ENCODE peak calls at places on chromosome 22, in ten cellular contexts. H is body of pancreas, V is stomach, A is transverse colon, B is IMR-90, E is testis, D is spleen, T is breast epithelium, M is A549, P is adrenal gland. F is an unnamed sample.

GRCh38 chr22:16776088-16776487 is 49.1 kb downstream of the XKR3 start:
- DNase-seq in M (no peak), E (no peak), B (no peak), V (no peak), A (no peak), T (no peak), H (no peak), D (no peak), P (no peak), F (no peak)

GRCh38 chr22:46984751-46985506 is 222.5 kb downstream of the TBC1D22A start:
- DNase-seq in A (no peak), B (peak), E (no peak), D (no peak), T (no peak), V (no peak), M (no peak), H (peak), P (no peak), F (no peak)

GRCh38 chr22:31346733-31347250 is 646 bp upstream of the PATZ1 start:
- DNase-seq in H (peak), E (peak), V (peak), P (peak), A (peak), M (peak), B (peak), D (peak), T (peak), F (peak)

GRCh38 chr22:35328472-35328885 is 28.8 kb downstream of the TOM1 start:
- DNase-seq in M (no peak), E (no peak), A (no peak), P (peak), V (peak), T (peak), B (no peak), D (peak), H (peak), F (peak)

GRCh38 chr22:46447906-46448669 is 89.3 kb downstream of the CELSR1 start:
- DNase-seq in M (no peak), P (no peak), H (no peak), B (no peak), E (no peak), A (no peak), V (no peak), T (no peak), D (no peak), F (no peak)

GRCh38 chr22:45211435-45211834 is 29.3 kb downstream of the KIAA0930 start:
- DNase-seq in E (no peak), T (no peak), V (no peak), P (no peak), B (no peak), M (no peak), A (no peak), H (no peak), D (peak), F (no peak)

GRCh38 chr22:46652930-46653331 is 32.7 kb downstream of the GRAMD4 start:
- DNase-seq in D (no peak), P (no peak), T (no peak), A (no peak), E (peak), H (peak), B (peak), M (no peak), V (no peak), F (no peak)

GRCh38 chr22:48719978-48720661 is 1107.6 kb downstream of the BRD1 start:
- DNase-seq in E (no peak), D (peak), V (no peak), M (peak), A (no peak), B (no peak), T (no peak), H (no peak), P (no peak), F (no peak)

GRCh38 chr22:45261407-45262088 is 20.9 kb upstream of the KIAA0930 start:
- DNase-seq in V (peak), B (no peak), E (no peak), M (no peak), A (peak), T (no peak), D (no peak), H (no peak), P (no peak), F (no peak)

GRCh38 chr22:22033803-22034468 is 51.3 kb upstream of the TOP3B start:
- DNase-seq in B (no peak), T (no peak), V (no peak), A (no peak), D (no peak), M (no peak), H (no peak), E (no peak), P (no peak), F (no peak)

GRCh38 chr22:31075961-31076360 is 5.2 kb upstream of the SMTN start:
- DNase-seq in T (no peak), E (peak), M (no peak), D (peak), B (peak), A (peak), H (peak), V (peak), P (peak), F (peak)

GRCh38 chr22:39624501-39624821 is 53.9 kb downstream of the CACNA1I start:
- DNase-seq in B (no peak), T (no peak), V (no peak), E (no peak), M (no peak), A (no peak), H (no peak), D (no peak), P (no peak), F (no peak)

GRCh38 chr22:17703811-17704210 is 65.3 kb downstream of the BCL2L13 start:
- DNase-seq in E (no peak), M (no peak), B (peak), A (no peak), V (no peak), P (no peak), D (no peak), H (no peak), T (no peak), F (no peak)

GRCh38 chr22:46214616-46215015 is 35.5 kb downstream of the CDPF1 start:
- DNase-seq in E (no peak), H (no peak), D (no peak), P (no peak), M (no peak), T (no peak), B (no peak), V (no peak), A (no peak), F (no peak)

GRCh38 chr22:29434288-29434687 is 4.1 kb upstream of the RFPL1 start:
- DNase-seq in T (no peak), M (no peak), P (no peak), V (no peak), B (no peak), E (no peak), D (no peak), A (no peak), H (no peak), F (peak)

GRCh38 chr22:46738961-46739870 is 1.2 kb upstream of the CERK start:
- DNase-seq in B (peak), H (peak), A (peak), E (no peak), D (no peak), V (peak), T (no peak), P (no peak), M (peak), F (peak)

DNA sequence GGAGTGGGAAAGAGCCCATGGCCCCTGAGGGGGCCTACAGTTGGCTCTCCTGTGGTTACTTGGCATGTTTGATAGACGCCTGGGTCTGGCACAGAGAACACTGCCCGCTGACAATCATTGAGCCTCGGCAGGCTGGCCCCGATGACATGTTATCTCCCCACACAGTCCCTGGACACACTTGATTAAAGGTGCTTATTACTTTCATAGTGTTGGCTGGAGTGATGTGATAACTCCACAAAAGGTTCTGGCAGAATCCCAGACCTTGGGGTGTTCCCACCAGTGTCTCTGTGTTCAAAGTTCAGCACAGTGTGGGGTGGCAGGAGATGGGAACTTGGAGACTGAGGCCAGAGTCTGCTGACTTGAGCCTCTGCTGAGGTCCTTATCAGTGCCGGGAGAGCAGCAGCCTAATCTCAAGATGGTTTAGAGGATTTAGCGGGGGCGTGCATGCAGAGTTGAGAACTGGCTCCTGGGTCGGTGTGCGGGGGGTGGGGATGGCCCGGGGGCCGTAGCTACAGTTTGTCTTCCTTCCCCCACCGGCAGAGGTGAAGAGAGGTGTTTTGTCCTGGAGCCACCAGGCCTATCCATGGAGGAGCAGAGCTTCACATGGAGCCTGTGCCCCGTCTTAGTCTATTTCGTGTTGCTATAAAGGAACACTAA is 22.5 kb downstream of the PARVB start:
- DNase-seq in D (no peak), H (no peak), A (no peak), T (no peak), B (no peak), M (no peak), E (peak), P (no peak), V (no peak), F (no peak)
- TF ChIP-seq POLR2A in D (no peak), H (no peak), A (no peak), T (no peak), B (no peak), M (no peak), E (no peak), P (no peak), V (no peak), F (no peak)

DNA sequence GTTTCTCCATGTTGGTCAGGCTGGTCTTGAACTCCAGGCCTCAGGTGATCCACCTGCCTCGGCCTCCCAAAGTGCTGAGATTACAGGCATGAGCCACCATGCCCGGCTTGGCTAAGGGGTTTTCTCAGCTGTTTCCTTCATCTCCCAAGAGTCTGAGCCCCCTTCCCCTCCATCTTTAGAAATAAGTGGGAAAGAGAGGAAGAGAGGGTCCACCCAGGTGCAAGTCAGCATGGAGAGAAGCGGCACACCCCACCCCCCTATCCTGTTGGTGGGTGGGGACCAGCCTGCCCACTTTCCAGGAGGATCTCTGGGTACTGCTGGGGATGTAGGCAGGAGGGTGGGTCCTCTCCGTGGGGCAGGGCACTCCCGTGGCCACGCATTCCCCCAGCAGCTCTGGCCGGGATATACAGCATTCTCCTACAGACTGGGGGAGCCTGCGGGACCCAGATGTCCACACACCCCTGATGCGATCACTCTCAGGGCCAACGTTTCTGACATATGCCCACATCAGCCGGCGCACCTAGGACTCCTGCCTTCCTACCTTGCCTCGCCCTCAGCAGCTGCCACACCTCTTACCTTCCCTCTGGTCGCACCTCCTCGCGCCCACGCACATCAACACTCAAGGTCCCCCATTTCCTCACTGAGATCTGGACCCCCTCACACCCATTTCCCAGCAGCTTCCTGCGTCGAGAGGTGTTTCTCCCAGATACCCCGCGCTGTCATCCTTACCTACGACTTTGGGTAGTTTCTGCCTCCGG is 8.9 kb downstream of the SCARF2 start:
- DNase-seq in M (no peak), H (no peak), E (no peak), D (no peak), T (no peak), V (no peak), P (no peak), A (no peak), B (no peak), F (no peak)
- H3K4me3 ChIP-seq in M (no peak), H (no peak), E (no peak), D (peak), T (peak), V (peak), P (peak), A (no peak), B (no peak), F (no peak)

GRCh38 chr22:38109391-38110000 is 988 bp downstream of the BAIAP2L2 start:
- DNase-seq in H (no peak), P (no peak), B (no peak), M (no peak), D (no peak), V (no peak), T (no peak), A (no peak), E (no peak), F (no peak)

GRCh38 chr22:38108561-38109319 is 1.7 kb downstream of the BAIAP2L2 start:
- DNase-seq in D (no peak), E (no peak), H (peak), M (no peak), P (no peak), T (no peak), A (peak), B (no peak), V (no peak), F (no peak)

GRCh38 chr22:38106814-38107578 is 3.5 kb downstream of the BAIAP2L2 start:
- DNase-seq in A (no peak), H (no peak), P (no peak), V (no peak), T (no peak), E (no peak), M (no peak), B (no peak), D (no peak), F (no peak)

GRCh38 chr22:38110008-38110862 is at the start of gene BAIAP2L2:
- DNase-seq in M (peak), B (no peak), T (no peak), H (no peak), V (peak), E (no peak), D (no peak), P (no peak), A (peak), F (no peak)

GRCh38 chr22:38107692-38108515 is 2.6 kb downstream of the BAIAP2L2 start:
- DNase-seq in V (peak), P (no peak), M (peak), T (no peak), B (no peak), A (peak), H (peak), D (no peak), E (peak), F (no peak)
- TF ChIP-seq CTCF in V (no peak), P (no peak), M (no peak), T (no peak), B (no peak), A (no peak), H (no peak), D (no peak), E (no peak), F (no peak)

DNA sequence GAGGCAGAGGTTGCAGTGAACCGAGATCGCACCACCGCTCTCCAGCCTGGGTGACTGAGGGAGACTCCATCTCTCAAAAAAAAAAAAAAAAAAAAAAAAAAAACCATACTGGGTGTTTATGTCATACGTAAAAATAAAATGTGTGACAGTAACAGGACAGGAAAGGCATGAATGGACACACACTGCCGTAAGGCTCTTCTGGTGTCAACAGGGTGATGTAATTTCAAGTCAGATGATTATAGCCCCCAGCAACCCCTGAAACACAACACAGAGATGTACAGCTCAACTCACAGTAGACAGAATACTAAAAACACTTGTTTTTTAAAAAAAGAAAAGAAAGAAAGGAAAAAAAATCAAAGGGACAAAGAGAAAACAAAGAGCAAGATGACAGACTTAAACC is 22.2 kb downstream of the SBF1 start:
- DNase-seq in T (no peak), P (no peak), M (no peak), H (no peak), V (no peak), A (no peak), B (no peak), D (no peak), E (no peak), F (no peak)
- TF ChIP-seq POLR2A in T (no peak), P (no peak), M (no peak), H (no peak), V (no peak), A (no peak), B (no peak), D (no peak), E (no peak), F (no peak)

DNA sequence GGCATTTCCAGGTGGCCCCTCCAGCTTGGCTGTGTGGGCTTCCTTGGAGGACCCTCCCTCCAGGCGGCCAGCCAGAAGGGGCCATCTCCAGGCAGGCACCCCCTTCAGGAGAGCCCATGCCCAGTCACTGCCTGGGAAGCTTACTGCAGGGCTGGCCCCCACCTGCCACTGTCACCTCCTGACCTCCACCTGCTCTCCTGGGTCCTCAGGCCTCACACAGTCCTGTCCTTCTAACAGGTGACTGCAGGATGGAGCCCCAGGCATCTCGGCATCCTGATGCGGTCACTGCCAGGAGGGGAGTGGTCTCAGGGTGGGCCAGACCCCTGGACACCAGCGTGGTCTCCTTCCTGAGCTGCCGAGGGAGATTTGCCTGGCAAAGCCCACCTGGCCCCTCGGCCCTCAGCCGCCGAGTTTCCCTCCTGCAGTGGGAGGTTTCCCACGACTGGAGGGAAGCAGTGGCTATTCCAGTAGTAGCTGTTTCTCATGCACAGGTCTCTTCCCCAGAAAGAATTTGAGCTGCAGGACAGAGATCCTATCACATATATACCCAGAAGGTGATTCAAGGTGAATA is 13.0 kb downstream of the TBX1 start:
- DNase-seq in E (no peak), V (no peak), A (no peak), D (peak), B (no peak), P (no peak), H (no peak), M (no peak), T (no peak), F (no peak)
- H3K4me3 ChIP-seq in E (no peak), V (no peak), A (no peak), D (no peak), B (no peak), P (no peak), H (no peak), M (no peak), T (no peak), F (no peak)

GRCh38 chr22:19964701-19965386 is 23.2 kb upstream of the TXNRD2 start:
- DNase-seq in V (no peak), H (no peak), M (no peak), P (no peak), D (no peak), E (no peak), A (no peak), B (no peak), T (no peak), F (no peak)

GRCh38 chr22:19967850-19968449 is 26.3 kb upstream of the TXNRD2 start:
- DNase-seq in T (no peak), B (no peak), M (no peak), H (no peak), V (no peak), E (no peak), P (no peak), D (no peak), A (no peak), F (no peak)

GRCh38 chr22:19966908-19967750 is 25.5 kb upstream of the TXNRD2 start:
- DNase-seq in E (no peak), V (no peak), M (no peak), D (no peak), H (no peak), P (no peak), T (no peak), B (no peak), A (no peak), F (no peak)

GRCh38 chr22:19963863-19964642 is 22.4 kb upstream of the TXNRD2 start:
- DNase-seq in B (no peak), D (no peak), T (no peak), A (no peak), E (no peak), V (no peak), P (no peak), M (no peak), H (no peak), F (no peak)

GRCh38 chr22:19965771-19966709 is 24.4 kb upstream of the TXNRD2 start:
- DNase-seq in M (no peak), A (no peak), B (no peak), E (no peak), D (no peak), H (no peak), V (no peak), P (no peak), T (no peak), F (no peak)
- TF ChIP-seq CTCF in M (no peak), A (no peak), B (peak), E (peak), D (peak), H (no peak), V (no peak), P (no peak), T (peak), F (no peak)